ENCODE peak calls at places on chromosomes 4 and X, in four cellular contexts. O, V, J and S are unnamed samples.
A peak's percentile ranks its signal among the peaks of the same experiment; 100 is the strongest.

GRCh38 chr4:114087596-114088230 is 108.3 kb upstream of the ARSJ start:
- DNase-seq in V (no peak), J (no peak), O (no peak), S (no peak)

GRCh38 chr4:153138736-153139135 is 65.5 kb upstream of the TRIM2 start:
- DNase-seq in O (no peak), J (no peak), V (no peak), S (no peak)

GRCh38 chrX:100911731-100912130 is 17.0 kb downstream of the XKRX start:
- DNase-seq in O (peak; percentile 13), J (no peak), V (no peak), S (no peak)

GRCh38 chr4:70703695-70704332 is 15.5 kb downstream of the UTP3 start:
- DNase-seq in O (peak; percentile 3), J (no peak), V (no peak), S (no peak)

GRCh38 chr4:89539797-89540711 is 232.5 kb upstream of the GPRIN3 start:
- DNase-seq in J (no peak), V (no peak), O (no peak), S (no peak)

GRCh38 chrX:46327229-46328081 is 217.8 kb downstream of the ZNF674 start:
- DNase-seq in J (peak; percentile 57), V (no peak), O (peak; percentile 77), S (no peak)

GRCh38 chr4:125368161-125368560 is 53.4 kb downstream of the FAT4 start:
- DNase-seq in V (no peak), J (no peak), O (no peak), S (no peak)

GRCh38 chr4:84269531-84269930 is 229.6 kb downstream of the NKX6-1 start:
- DNase-seq in V (no peak), O (no peak), J (no peak), S (no peak)

GRCh38 chr4:118389731-118390520 is 37.1 kb upstream of the PRSS12 start:
- DNase-seq in V (no peak), O (no peak), J (no peak), S (no peak)

GRCh38 chr4:176001171-176002006 is 64.3 kb upstream of the WDR17 start:
- DNase-seq in O (peak; percentile 51), J (peak; percentile 55), V (peak; percentile 68), S (peak; percentile 31)

GRCh38 chrX:30821116-30821515 is 67.9 kb downstream of the TAB3 start:
- DNase-seq in V (no peak), J (no peak), O (no peak), S (no peak)

GRCh38 chrX:56248492-56248891 is 16.3 kb downstream of the KLF8 start:
- DNase-seq in V (peak; percentile 54), J (no peak), O (peak; percentile 57), S (peak; percentile 46)

GRCh38 chrX:119529355-119530276 is 35.6 kb downstream of the STEEP1 start:
- DNase-seq in J (no peak), O (no peak), V (no peak), S (no peak)

GRCh38 chrX:2404816-2405215 is 96.0 kb downstream of the DHRSX start:
- DNase-seq in V (no peak), J (no peak), O (no peak), S (no peak)

GRCh38 chrX:107710617-107711391 is 64.8 kb downstream of the TSC22D3 start:
- DNase-seq in V (no peak), O (peak; percentile 63), J (no peak), S (peak; percentile 45)

GRCh38 chrX:101362757-101363156 is 14.2 kb upstream of the TIMM8A start:
- DNase-seq in V (no peak), J (no peak), O (no peak), S (no peak)

GRCh38 chr4:86036729-86037128 is 323.1 kb downstream of the MAPK10 start:
- DNase-seq in O (no peak), J (no peak), V (no peak), S (no peak)

GRCh38 chrX:119758682-119759332 is 419 bp downstream of the SOWAHD start:
- DNase-seq in V (peak; percentile 21), J (no peak), O (peak; percentile 61), S (no peak)

GRCh38 chr4:4730214-4730613 is 129.3 kb upstream of the MSX1 start:
- DNase-seq in V (no peak), J (no peak), O (no peak), S (peak; percentile 32)

DNA sequence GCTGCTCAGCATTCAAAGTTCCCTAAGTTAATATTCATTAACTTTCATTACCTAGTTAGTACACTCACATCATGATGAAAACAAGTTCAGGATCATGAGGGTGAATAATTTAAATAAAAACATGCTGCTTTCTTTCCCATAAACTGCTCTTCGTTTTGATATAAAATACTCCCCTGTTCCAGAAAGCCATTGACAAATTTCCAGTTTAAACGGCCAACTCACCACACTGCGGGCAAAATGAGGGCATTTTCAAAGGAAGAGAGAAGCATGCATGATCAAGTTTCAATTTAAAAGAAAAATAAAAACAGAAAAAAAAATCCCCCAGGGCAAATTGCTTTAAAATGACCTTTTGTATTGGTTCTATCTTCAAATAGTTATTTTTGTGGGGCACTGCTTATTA is 69.6 kb downstream of the EPHA5 start:
- DNase-seq in O (no peak), V (no peak), J (no peak), S (no peak)
- TF ChIP-seq CTCF in O (no peak), V (no peak), J (no peak), S (no peak)

DNA sequence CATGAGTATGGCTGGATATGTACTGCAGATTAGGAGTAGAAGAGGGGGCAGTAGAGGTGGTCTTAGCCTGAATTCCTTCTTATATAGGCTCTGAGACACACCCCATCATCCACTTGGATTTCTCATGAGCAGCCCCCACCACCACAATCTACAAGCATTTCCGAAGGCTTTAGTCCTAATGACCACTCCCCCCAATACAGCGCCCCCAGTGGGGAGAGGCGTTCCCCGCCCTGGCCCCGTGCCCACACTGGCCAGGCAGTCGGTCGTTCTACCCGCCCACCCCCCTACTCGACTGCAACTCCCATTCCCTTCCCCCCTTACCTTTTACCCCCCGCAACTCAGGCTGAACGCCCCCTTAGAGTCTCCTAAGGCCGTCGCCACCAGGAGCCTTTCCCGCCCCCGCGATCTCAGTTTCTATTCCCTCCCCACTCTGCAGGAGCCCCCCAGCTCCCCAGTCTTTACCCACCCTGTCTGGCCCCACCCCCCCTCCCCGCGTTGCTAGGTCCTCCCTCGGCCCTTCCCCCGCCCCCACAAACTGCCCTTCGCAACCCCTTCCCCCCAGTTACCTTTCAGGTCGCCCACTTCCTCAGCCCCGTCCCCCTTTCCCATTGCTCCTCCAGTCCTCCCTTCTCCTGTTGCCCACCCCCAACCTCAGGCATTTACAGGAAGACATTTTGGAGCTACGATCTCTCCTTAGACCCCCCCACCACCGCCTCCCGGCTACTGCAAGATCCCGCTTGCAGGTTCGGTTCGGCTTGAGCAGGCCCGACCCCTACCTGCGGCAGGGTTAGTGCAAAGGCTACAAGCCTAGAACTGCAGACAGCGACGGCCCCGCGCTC is 468 bp downstream of the ZMYM3 start:
- DNase-seq in J (no peak), O (peak; percentile 75), V (peak; percentile 62), S (peak; percentile 53)
- TF ChIP-seq CTCF in J (peak; percentile 18), O (peak; percentile 47), V (peak; percentile 31), S (peak; percentile 10)

GRCh38 chr4:25171451-25171850 is 11.2 kb upstream of the SEPSECS start:
- DNase-seq in V (no peak), O (no peak), J (no peak), S (no peak)

GRCh38 chr4:25169446-25169845 is 9.2 kb upstream of the SEPSECS start:
- DNase-seq in J (no peak), V (no peak), O (no peak), S (no peak)

GRCh38 chr4:25177147-25177546 is 16.9 kb upstream of the SEPSECS start:
- DNase-seq in V (no peak), J (no peak), O (no peak), S (no peak)

GRCh38 chr4:25174674-25175073 is 14.4 kb upstream of the SEPSECS start:
- DNase-seq in J (no peak), O (no peak), V (no peak), S (no peak)

GRCh38 chr4:25172964-25173917 is 13.0 kb upstream of the SEPSECS start:
- DNase-seq in O (peak; percentile 5), J (no peak), V (no peak), S (peak; percentile 59)
- TF ChIP-seq CTCF in O (no peak), J (no peak), V (no peak), S (no peak)

GRCh38 chrX:147602297-147602696 is 309.4 kb upstream of the FMR1 start:
- DNase-seq in V (no peak), J (no peak), O (no peak), S (no peak)
- TF ChIP-seq CTCF in V (no peak), J (no peak), O (no peak), S (no peak)

DNA sequence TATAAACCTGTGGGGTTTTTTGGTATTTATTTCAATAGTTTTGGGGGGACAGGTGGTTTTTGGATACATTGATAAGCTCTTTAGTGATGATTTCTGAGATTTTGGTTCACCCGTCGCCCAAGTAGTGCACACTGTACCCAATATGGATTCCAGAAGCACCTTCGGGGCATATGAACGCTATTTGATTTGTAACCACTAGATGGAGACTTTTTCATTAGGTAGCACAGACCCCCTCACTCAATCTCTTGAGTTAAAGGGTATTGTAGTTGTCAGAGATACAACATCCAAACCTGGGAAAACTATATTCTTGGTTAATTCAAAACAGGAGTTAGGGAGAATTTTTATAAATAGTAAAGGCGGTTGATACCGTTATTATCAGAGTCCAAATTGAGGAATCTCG is 79.8 kb downstream of the SPANXN3 start:
- DNase-seq in J (no peak), O (no peak), V (no peak), S (no peak)
- TF ChIP-seq CTCF in J (no peak), O (no peak), V (peak; percentile 31), S (no peak)

GRCh38 chr4:57550143-57550542 is 440.0 kb upstream of the IGFBP7 start:
- DNase-seq in J (no peak), V (no peak), O (no peak), S (no peak)

GRCh38 chr4:57544811-57545654 is 434.8 kb upstream of the IGFBP7 start:
- DNase-seq in V (no peak), O (no peak), J (no peak), S (no peak)

GRCh38 chr4:57553695-57554094 is 443.5 kb upstream of the IGFBP7 start:
- DNase-seq in J (no peak), O (no peak), V (no peak), S (no peak)

GRCh38 chr4:57554693-57555092 is 444.5 kb upstream of the IGFBP7 start:
- DNase-seq in J (no peak), V (no peak), O (no peak), S (no peak)

DNA sequence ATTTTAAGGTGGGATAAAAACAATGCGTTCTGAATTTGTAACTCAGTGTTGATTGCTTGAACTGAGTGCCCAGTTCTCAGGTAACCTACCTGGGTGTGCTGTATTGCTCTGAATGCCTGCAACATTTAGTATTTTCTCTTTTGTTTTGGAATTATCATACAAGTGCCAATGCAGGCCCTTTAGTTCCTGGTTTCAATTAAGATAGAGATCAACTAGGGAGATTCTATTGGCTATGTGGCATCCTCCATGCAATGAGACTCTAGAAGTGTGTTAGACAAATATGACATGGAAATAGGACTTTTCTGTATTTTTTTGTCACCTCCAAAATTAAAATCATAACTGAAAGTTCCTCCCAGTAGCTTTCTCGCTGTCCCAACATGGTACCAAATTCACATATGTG is 438.7 kb upstream of the IGFBP7 start:
- DNase-seq in O (no peak), J (no peak), V (no peak), S (no peak)
- TF ChIP-seq CTCF in O (no peak), J (no peak), V (no peak), S (no peak)